ENCODE peak calls at places on chromosomes 3 and 15, in seven cellular contexts. H, T, C, N, K, Q and X are unnamed samples.

GRCh38 chr3:93962798-93963197 is 10.9 kb downstream of the PROS1 start:
- DNase-seq in H (no peak), T (no peak), C (no peak), N (no peak), K (no peak), Q (no peak), X (no peak)

GRCh38 chr15:90873488-90873997 is 5.2 kb downstream of the FURIN start:
- DNase-seq in H (no peak), T (no peak), C (no peak), N (no peak), K (no peak), Q (no peak), X (no peak)

GRCh38 chr3:127820871-127821853 is 1.2 kb downstream of the MGLL start:
- DNase-seq in H (no peak), T (no peak), C (no peak), N (no peak), K (no peak), Q (no peak), X (no peak)

GRCh38 chr3:131174752-131175151 is 148.1 kb downstream of the NEK11 start:
- DNase-seq in H (peak), T (no peak), C (no peak), N (no peak), K (no peak), Q (no peak), X (peak)

GRCh38 chr3:944786-945185 is 148.0 kb upstream of the CNTN6 start:
- DNase-seq in H (no peak), T (no peak), C (no peak), N (no peak), K (no peak), Q (no peak), X (no peak)

GRCh38 chr15:70557506-70558258 is 205.7 kb downstream of the UACA start:
- DNase-seq in H (no peak), T (no peak), C (no peak), N (no peak), K (no peak), Q (no peak), X (no peak)

GRCh38 chr3:20511863-20512262 is 325.9 kb upstream of the SGO1 start:
- DNase-seq in H (no peak), T (peak), C (peak), N (no peak), K (peak), Q (peak), X (peak)

GRCh38 chr3:42507252-42507651 is 4.8 kb downstream of the VIPR1 start:
- DNase-seq in H (no peak), T (no peak), C (peak), N (no peak), K (no peak), Q (no peak), X (no peak)

GRCh38 chr3:168061332-168061996 is 34.3 kb downstream of the GOLIM4 start:
- DNase-seq in H (no peak), T (no peak), C (no peak), N (no peak), K (no peak), Q (peak), X (no peak)

GRCh38 chr3:56908004-56908403 is 106.3 kb upstream of the ARHGEF3 start:
- DNase-seq in H (no peak), T (no peak), C (no peak), N (no peak), K (no peak), Q (no peak), X (no peak)

GRCh38 chr15:73822998-73823397 is 50.4 kb upstream of the TBC1D21 start:
- DNase-seq in H (no peak), T (no peak), C (no peak), N (no peak), K (no peak), Q (no peak), X (no peak)

GRCh38 chr3:72791132-72791531 is 57.1 kb downstream of the SHQ1 start:
- DNase-seq in H (no peak), T (no peak), C (no peak), N (no peak), K (peak), Q (no peak), X (no peak)

GRCh38 chr15:71328453-71328852 is 213.2 kb downstream of the THSD4 start:
- DNase-seq in H (no peak), T (no peak), C (no peak), N (no peak), K (no peak), Q (peak), X (no peak)

GRCh38 chr3:159928692-159929091 is 59.9 kb upstream of the IL12A start:
- DNase-seq in H (no peak), T (no peak), C (no peak), N (no peak), K (no peak), Q (no peak), X (no peak)

GRCh38 chr3:183244219-183244618 is 8.8 kb upstream of the B3GNT5 start:
- DNase-seq in H (no peak), T (no peak), C (no peak), N (no peak), K (no peak), Q (no peak), X (no peak)

GRCh38 chr15:40906947-40907802 is 12.9 kb downstream of the VPS18 start:
- DNase-seq in H (no peak), T (no peak), C (peak), N (no peak), K (peak), Q (no peak), X (no peak)

GRCh38 chr3:51670053-51670666 is 892 bp upstream of the TEX264 start:
- DNase-seq in H (no peak), T (no peak), C (no peak), N (no peak), K (no peak), Q (no peak), X (no peak)

GRCh38 chr15:64751464-64751863 is 23.9 kb downstream of the RBPMS2 start:
- DNase-seq in H (no peak), T (no peak), C (peak), N (no peak), K (no peak), Q (no peak), X (no peak)

GRCh38 chr3:25663324-25664065 is 1.2 kb downstream of the TOP2B start:
- DNase-seq in H (no peak), T (no peak), C (peak), N (no peak), K (peak), Q (peak), X (no peak)

GRCh38 chr3:139020868-139021234 is at the start of gene PRR23B:
- DNase-seq in H (no peak), T (no peak), C (peak), N (no peak), K (peak), Q (peak), X (no peak)

GRCh38 chr3:105385868-105386508 is 19.3 kb downstream of the ALCAM start:
- DNase-seq in H (no peak), T (no peak), C (no peak), N (no peak), K (no peak), Q (no peak), X (no peak)

GRCh38 chr15:39181901-39182300 is 399.0 kb upstream of the THBS1 start:
- DNase-seq in H (no peak), T (no peak), C (no peak), N (no peak), K (no peak), Q (peak), X (no peak)

GRCh38 chr3:179653106-179653776 is 401 bp downstream of the USP13 start:
- DNase-seq in H (no peak), T (no peak), C (peak), N (peak), K (peak), Q (peak), X (peak)

GRCh38 chr15:31367021-31367729 is 40.5 kb downstream of the KLF13 start:
- DNase-seq in H (no peak), T (no peak), C (no peak), N (no peak), K (no peak), Q (no peak), X (no peak)

GRCh38 chr15:61556037-61556648 is 327.0 kb upstream of the RORA start:
- DNase-seq in H (no peak), T (no peak), C (no peak), N (no peak), K (no peak), Q (peak), X (no peak)

GRCh38 chr3:115913069-115913686 is 289.9 kb downstream of the GAP43 start:
- DNase-seq in H (no peak), T (no peak), C (no peak), N (no peak), K (no peak), Q (peak), X (no peak)

DNA sequence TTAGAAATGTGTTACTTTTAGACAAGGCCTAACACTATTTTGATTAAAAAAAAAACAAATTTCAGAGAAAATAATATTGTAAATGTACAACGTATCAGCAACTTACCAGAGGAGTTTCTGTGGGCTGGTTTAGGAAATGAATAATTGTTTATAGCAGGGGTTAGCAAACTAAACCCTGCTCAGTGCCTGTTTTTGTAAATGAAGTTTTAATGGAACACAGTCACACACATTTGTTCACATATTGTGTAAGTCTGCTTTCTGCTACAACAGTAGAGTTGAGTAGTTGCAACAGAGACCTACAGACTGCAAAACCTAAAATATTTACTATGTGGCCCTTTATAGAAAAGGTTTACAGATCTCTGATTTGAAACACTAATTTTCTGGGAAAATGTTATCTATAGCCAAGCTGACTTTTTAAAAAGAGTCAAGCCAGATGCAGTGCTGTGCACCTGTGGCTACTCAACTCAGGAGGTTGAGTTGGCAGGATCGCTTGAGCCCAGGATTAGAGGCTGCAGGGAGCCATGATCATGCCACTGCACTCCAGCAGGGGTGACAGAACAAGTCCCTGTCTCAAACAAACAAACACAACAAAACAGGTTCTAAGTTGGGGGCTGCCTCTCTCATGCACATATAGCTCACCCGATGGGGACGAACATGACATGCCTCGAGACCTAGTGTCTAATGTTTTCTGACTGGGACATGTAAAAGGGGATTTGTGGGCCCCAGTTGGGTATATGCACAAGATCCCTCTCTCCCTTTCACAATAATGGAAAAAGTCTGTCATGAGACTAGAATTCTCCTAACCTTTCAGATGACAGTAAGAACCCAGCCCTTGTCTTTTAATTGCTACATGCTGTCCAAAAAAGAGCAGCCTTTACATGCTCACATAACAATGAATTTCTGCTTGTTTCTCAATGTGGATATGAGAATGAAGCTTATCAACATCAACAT is 182.5 kb downstream of the TNIK start:
- DNase-seq in H (no peak), T (no peak), C (peak), N (no peak), K (no peak), Q (no peak), X (no peak)
- TF ChIP-seq TAF1 in H (no peak), T (no peak), C (no peak), N (no peak), K (no peak), Q (no peak), X (no peak)

GRCh38 chr15:85580914-85581313 is 200.5 kb downstream of the AKAP13 start:
- DNase-seq in H (no peak), T (no peak), C (no peak), N (no peak), K (no peak), Q (no peak), X (no peak)
- TF ChIP-seq POLR2AphosphoS5 in H (no peak), T (no peak), C (no peak), N (no peak), K (no peak), Q (no peak), X (no peak)

GRCh38 chr3:80733522-80734176 is 965.9 kb upstream of the ROBO1 start:
- DNase-seq in H (no peak), T (no peak), C (peak), N (no peak), K (no peak), Q (peak), X (no peak)
- TF ChIP-seq TAF1 in H (no peak), T (no peak), C (no peak), N (no peak), K (no peak), Q (no peak), X (no peak)

DNA sequence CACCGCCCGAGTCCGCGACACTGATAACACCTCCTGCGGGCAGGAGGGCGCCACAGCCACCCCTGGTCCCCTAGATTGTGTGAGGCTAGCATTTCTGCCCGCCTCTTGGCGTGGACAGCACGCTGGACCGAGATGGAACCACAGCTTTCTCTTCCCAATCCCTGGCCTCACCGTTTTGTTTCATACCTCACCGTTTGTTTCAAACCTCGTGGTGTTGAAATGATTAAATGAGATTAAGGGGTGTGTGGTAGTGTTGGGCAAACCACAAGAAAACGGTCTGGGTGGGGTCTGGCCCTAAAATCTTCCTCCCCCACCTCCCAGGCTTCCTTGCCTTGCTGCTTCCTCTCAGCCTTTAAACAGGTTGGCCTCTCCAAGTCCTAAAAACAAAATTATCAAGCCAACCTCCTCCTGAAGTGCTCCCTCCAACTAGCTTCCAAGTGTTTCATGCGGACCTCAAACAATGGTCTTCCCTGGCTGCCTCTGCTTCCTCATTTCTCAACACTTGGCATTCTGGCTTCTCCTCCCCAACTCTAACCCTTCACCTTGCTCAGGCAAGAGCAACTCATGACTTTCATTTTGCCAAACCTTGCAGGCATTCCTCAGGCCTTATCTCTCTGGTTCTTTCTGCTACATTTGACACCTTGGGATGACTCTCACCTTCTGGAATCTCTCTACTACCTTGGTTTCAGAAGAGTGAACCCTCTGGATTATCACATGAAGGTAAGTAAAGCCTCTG is 1.4 kb upstream of the ATP13A3 start:
- DNase-seq in H (no peak), T (no peak), C (peak), N (no peak), K (no peak), Q (no peak), X (no peak)
- TF ChIP-seq POLR2AphosphoS5 in H (no peak), T (no peak), C (no peak), N (no peak), K (no peak), Q (no peak), X (no peak)

DNA sequence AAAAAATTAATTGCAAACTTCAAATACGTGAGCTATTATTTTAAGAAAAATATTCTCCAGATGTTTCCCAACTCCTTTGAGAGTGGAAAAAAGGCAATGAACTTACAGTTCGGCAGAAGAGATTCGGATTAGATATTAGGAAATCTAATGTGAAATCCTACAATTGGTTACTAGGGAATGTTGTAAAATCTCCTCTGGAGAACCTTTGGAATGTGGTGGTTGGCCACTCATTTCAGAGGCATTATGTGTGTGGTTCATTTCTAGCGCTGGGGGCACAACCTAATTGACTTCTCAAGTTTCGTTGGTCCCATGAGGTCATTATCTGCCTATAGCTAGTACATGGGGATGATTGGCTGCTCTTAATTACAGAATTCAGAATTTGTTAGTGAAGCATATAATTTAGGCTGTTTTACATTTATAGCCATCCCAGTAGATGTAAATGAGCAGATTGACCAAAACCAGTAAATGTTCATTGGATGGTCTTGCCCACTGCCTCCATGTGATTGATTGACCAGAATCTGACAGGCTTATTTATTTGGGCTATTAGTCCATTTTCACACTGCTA is 34.6 kb upstream of the CMSS1 start:
- DNase-seq in H (no peak), T (no peak), C (no peak), N (no peak), K (no peak), Q (no peak), X (no peak)
- TF ChIP-seq TAF1 in H (no peak), T (no peak), C (no peak), N (no peak), K (no peak), Q (no peak), X (no peak)

DNA sequence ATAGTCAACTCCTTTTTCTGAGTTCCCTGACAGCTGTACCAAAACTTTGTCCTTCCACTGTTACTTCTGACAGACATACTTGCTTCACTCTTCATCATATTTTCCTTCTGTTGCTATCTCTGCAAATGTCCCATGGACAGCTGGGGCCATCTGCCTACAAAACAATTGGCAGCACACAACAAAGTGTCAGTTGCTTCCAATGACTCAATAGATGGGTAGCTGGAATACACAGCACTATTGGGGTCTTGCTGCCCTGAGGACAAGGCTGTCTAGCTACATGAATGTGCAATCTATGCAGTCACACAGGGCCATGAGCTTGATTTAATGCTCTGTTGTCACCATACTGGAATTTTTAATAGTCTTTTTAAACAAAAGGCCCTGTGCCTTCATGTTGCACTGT is 192.8 kb downstream of the DTWD1 start:
- DNase-seq in H (no peak), T (no peak), C (no peak), N (no peak), K (no peak), Q (no peak), X (no peak)
- TF ChIP-seq POLR2AphosphoS5 in H (no peak), T (no peak), C (no peak), N (no peak), K (no peak), Q (no peak), X (no peak)

DNA sequence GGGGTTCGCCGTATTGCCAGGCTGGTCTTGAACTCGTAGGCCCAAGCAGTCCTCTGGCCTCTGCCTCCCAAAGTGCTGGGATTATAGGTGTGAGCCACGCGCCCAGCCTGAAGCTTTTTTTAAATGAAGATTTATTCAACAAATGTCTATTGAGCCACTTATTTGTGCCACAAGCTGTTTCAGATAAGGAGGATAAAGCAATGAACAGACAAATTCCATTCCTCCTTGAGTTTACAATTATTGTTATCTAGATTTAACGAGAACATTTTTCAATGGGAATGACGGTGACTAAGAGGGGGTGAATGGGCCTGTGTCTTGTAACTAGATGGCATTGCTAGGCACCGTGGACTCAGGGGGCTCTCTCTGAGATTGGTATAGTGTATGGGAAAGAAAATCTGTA is 10.2 kb downstream of the PPARG start:
- DNase-seq in H (no peak), T (no peak), C (no peak), N (no peak), K (no peak), Q (no peak), X (no peak)
- TF ChIP-seq TAF1 in H (no peak), T (no peak), C (no peak), N (no peak), K (no peak), Q (no peak), X (no peak)

GRCh38 chr3:45552031-45552772 is 42.3 kb upstream of the LIMD1 start:
- DNase-seq in H (no peak), T (no peak), C (no peak), N (no peak), K (no peak), Q (no peak), X (no peak)

GRCh38 chr3:45554001-45554691 is 40.4 kb upstream of the LIMD1 start:
- DNase-seq in H (peak), T (no peak), C (peak), N (no peak), K (no peak), Q (no peak), X (no peak)

GRCh38 chr3:45555154-45555591 is 39.4 kb upstream of the LIMD1 start:
- DNase-seq in H (no peak), T (no peak), C (no peak), N (no peak), K (no peak), Q (no peak), X (no peak)

GRCh38 chr3:45552773-45553371 is 41.7 kb upstream of the LIMD1 start:
- DNase-seq in H (no peak), T (no peak), C (no peak), N (no peak), K (no peak), Q (no peak), X (no peak)

DNA sequence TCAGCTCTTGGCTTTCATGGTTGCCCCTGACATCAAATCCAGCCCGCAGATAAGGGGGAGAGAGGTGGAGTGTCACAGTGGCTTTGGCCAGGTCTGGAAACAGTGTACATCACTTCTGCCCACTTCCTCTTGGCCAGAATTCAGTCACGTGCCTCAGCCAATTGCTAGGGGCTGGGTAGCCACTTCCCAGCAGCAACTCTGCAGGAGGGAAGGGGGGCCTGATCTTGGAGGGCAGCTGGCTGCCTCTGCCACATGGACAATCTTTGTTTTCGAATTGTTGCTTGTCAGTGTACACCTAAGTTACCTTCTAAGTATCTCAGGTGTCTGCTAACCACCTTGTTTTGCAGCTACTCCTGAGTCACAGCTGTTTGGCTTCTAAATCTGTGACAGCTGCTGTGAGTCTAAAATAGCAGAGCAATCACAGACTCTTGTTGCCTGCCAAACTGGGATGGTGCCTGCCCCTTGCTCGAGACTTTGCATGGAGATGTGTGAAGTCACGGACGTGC is 41.0 kb upstream of the LIMD1 start:
- DNase-seq in H (no peak), T (no peak), C (peak), N (peak), K (peak), Q (no peak), X (peak)
- TF ChIP-seq POLR2AphosphoS5 in H (no peak), T (no peak), C (no peak), N (no peak), K (no peak), Q (no peak), X (no peak)